ENCODE peak calls at places on chromosomes 12 and 14, in six cellular contexts. One of them, this sample, is unnamed.

GRCh38 chr12:105920161-105920684 is 218.5 kb downstream of the NUAK1 start:
- DNase-seq in NCI-H2171: peak
- DNase-seq in NCI-H748 treated with DMSO at 0.1 percent for 48 hours: no peak
- DNase-seq in Peyer's patch: no peak
- DNase-seq in AG04449: no peak
- DNase-seq in ascending aorta: no peak
- DNase-seq in this sample: no peak

GRCh38 chr12:27899151-27899661 is 73.3 kb downstream of the PTHLH start:
- DNase-seq in NCI-H2171: peak
- DNase-seq in NCI-H748 treated with DMSO at 0.1 percent for 48 hours: no peak
- DNase-seq in Peyer's patch: no peak
- DNase-seq in AG04449: peak
- DNase-seq in ascending aorta: no peak
- DNase-seq in this sample: no peak

GRCh38 chr14:104795781-104796681 is 483 bp upstream of the AKT1 start:
- DNase-seq in NCI-H2171: no peak
- DNase-seq in NCI-H748 treated with DMSO at 0.1 percent for 48 hours: no peak
- DNase-seq in Peyer's patch: peak
- DNase-seq in AG04449: no peak
- DNase-seq in ascending aorta: no peak
- DNase-seq in this sample: peak

GRCh38 chr12:28583771-28584261 is 393.6 kb downstream of the CCDC91 start:
- DNase-seq in NCI-H2171: peak
- DNase-seq in NCI-H748 treated with DMSO at 0.1 percent for 48 hours: no peak
- DNase-seq in Peyer's patch: no peak
- DNase-seq in AG04449: peak
- DNase-seq in ascending aorta: no peak
- DNase-seq in this sample: no peak

GRCh38 chr12:111529424-111530368 is 69.4 kb downstream of the ATXN2 start:
- DNase-seq in NCI-H2171: peak
- DNase-seq in NCI-H748 treated with DMSO at 0.1 percent for 48 hours: peak
- DNase-seq in Peyer's patch: peak
- DNase-seq in AG04449: no peak
- DNase-seq in ascending aorta: no peak
- DNase-seq in this sample: peak

GRCh38 chr12:120368789-120369475 is at the start of gene MSI1:
- DNase-seq in NCI-H2171: peak
- DNase-seq in NCI-H748 treated with DMSO at 0.1 percent for 48 hours: no peak
- DNase-seq in Peyer's patch: no peak
- DNase-seq in AG04449: no peak
- DNase-seq in ascending aorta: no peak
- DNase-seq in this sample: peak

GRCh38 chr12:57401165-57401564 is 29.7 kb downstream of the R3HDM2 start:
- DNase-seq in NCI-H2171: no peak
- DNase-seq in NCI-H748 treated with DMSO at 0.1 percent for 48 hours: no peak
- DNase-seq in Peyer's patch: no peak
- DNase-seq in AG04449: no peak
- DNase-seq in ascending aorta: no peak
- DNase-seq in this sample: no peak

GRCh38 chr14:51750542-51750941 is 98.8 kb downstream of the FRMD6 start:
- DNase-seq in NCI-H2171: no peak
- DNase-seq in NCI-H748 treated with DMSO at 0.1 percent for 48 hours: no peak
- DNase-seq in Peyer's patch: no peak
- DNase-seq in AG04449: no peak
- DNase-seq in ascending aorta: no peak
- DNase-seq in this sample: no peak

GRCh38 chr12:3724096-3724805 is 28.7 kb downstream of the CRACR2A start:
- DNase-seq in NCI-H2171: peak
- DNase-seq in NCI-H748 treated with DMSO at 0.1 percent for 48 hours: no peak
- DNase-seq in Peyer's patch: no peak
- DNase-seq in AG04449: no peak
- DNase-seq in ascending aorta: no peak
- DNase-seq in this sample: no peak

GRCh38 chr14:91890291-91890749 is 23.0 kb upstream of the TC2N start:
- DNase-seq in NCI-H2171: no peak
- DNase-seq in NCI-H748 treated with DMSO at 0.1 percent for 48 hours: no peak
- DNase-seq in Peyer's patch: no peak
- DNase-seq in AG04449: no peak
- DNase-seq in ascending aorta: no peak
- DNase-seq in this sample: no peak

GRCh38 chr14:68604361-68604730 is 188.5 kb downstream of the ZFP36L1 start:
- DNase-seq in NCI-H2171: no peak
- DNase-seq in NCI-H748 treated with DMSO at 0.1 percent for 48 hours: no peak
- DNase-seq in Peyer's patch: no peak
- DNase-seq in AG04449: no peak
- DNase-seq in ascending aorta: no peak
- DNase-seq in this sample: no peak

GRCh38 chr12:108681317-108681716 is 47.6 kb upstream of the SELPLG start:
- DNase-seq in NCI-H2171: no peak
- DNase-seq in NCI-H748 treated with DMSO at 0.1 percent for 48 hours: no peak
- DNase-seq in Peyer's patch: no peak
- DNase-seq in AG04449: no peak
- DNase-seq in ascending aorta: no peak
- DNase-seq in this sample: no peak